ENCODE peak calls at places on chromosomes 6 and 20, in six cellular contexts. T is effector memory CD8-positive, alpha-beta T cell; I is NCI-H345; X is HFFc6; C is skeletal muscle cell; Q is activated naive CD8-positive, alpha-beta T cell treated with anti-CD3 and anti-CD28 coated beads, Interleukin-2, amount 10 ng/mL, durations not matched to agents 7 days and 5 days. O is an unnamed sample.

GRCh38 chr6:106972500-106972899 is 2.0 kb downstream of the CD24 start:
- DNase-seq in X (no peak), Q (no peak), C (no peak), I (peak), T (no peak), O (no peak)

GRCh38 chr20:53004267-53004813 is 32.2 kb downstream of the TSHZ2 start:
- DNase-seq in I (no peak), C (no peak), X (no peak), Q (no peak), T (no peak), O (no peak)

GRCh38 chr20:4665591-4665990 is 56.1 kb upstream of the PRND start:
- DNase-seq in C (no peak), X (no peak), I (no peak), T (no peak), Q (no peak), O (no peak)

GRCh38 chr20:63711085-63711645 is 3.3 kb downstream of the ZGPAT start:
- DNase-seq in I (no peak), X (no peak), C (no peak), T (no peak), Q (no peak), O (no peak)

GRCh38 chr6:136968831-136969230 is 46.7 kb downstream of the SLC35D3 start:
- DNase-seq in T (no peak), X (no peak), C (no peak), Q (no peak), I (no peak), O (no peak)

GRCh38 chr20:20711413-20711812 is 1.0 kb downstream of the RALGAPA2 start:
- DNase-seq in X (no peak), Q (peak), T (peak), C (no peak), I (no peak), O (no peak)

GRCh38 chr6:31575335-31575901 is at the start of gene TNF:
- DNase-seq in X (peak), C (no peak), I (no peak), Q (peak), T (peak), O (no peak)

GRCh38 chr20:1813101-1813529 is 82.1 kb upstream of the SIRPA start:
- DNase-seq in T (no peak), Q (no peak), X (peak), C (peak), I (no peak), O (no peak)

GRCh38 chr20:35151739-35152138 is 4.6 kb upstream of the EDEM2 start:
- DNase-seq in I (no peak), T (no peak), Q (no peak), C (no peak), X (no peak), O (no peak)

GRCh38 chr6:33858053-33858475 is 54.3 kb upstream of the MLN start:
- DNase-seq in Q (no peak), I (no peak), X (no peak), C (no peak), T (no peak), O (no peak)

GRCh38 chr6:75103411-75103810 is 102.4 kb downstream of the COL12A1 start:
- DNase-seq in I (no peak), Q (no peak), X (no peak), T (no peak), C (no peak), O (no peak)

GRCh38 chr20:10430000-10430466 is 4.0 kb downstream of the MKKS start:
- DNase-seq in X (no peak), T (no peak), C (no peak), Q (no peak), I (no peak), O (no peak)